ENCODE peak calls at places on chromosome 19, in four cellular contexts. D is body of pancreas; A is left lung; U is CD8-positive, alpha-beta T cell. L is an unnamed sample.

GRCh38 chr19:2044709-2045500 is 6.1 kb downstream of the MKNK2 start:
- DNase-seq in A (no peak), U (no peak), D (no peak), L (no peak)

GRCh38 chr19:21568816-21569496 is 63.6 kb downstream of the ZNF429 start:
- DNase-seq in U (peak), D (peak), A (peak), L (peak)

GRCh38 chr19:14471436-14472187 is 3.5 kb downstream of the PTGER1 start:
- DNase-seq in D (no peak), A (no peak), U (no peak), L (no peak)

GRCh38 chr19:49858591-49858985 is 7.6 kb downstream of the PTOV1 start:
- DNase-seq in D (no peak), U (no peak), A (peak), L (peak)

GRCh38 chr19:10419646-10420443 is 493 bp upstream of the PDE4A start:
- DNase-seq in D (no peak), A (no peak), U (no peak), L (no peak)

GRCh38 chr19:55406869-55407624 is 541 bp downstream of the UBE2S start:
- DNase-seq in A (peak), D (no peak), U (no peak), L (no peak)

GRCh38 chr19:9362905-9363304 is at the start of gene ZNF177:
- DNase-seq in D (no peak), A (no peak), U (no peak), L (peak)

GRCh38 chr19:46798713-46799112 is 10.3 kb upstream of the SLC1A5 start:
- DNase-seq in U (no peak), A (no peak), D (no peak), L (no peak)

GRCh38 chr19:46718157-46718933 is 1.4 kb upstream of the PRKD2 start:
- DNase-seq in D (no peak), A (no peak), U (peak), L (no peak)

GRCh38 chr19:51274037-51274370 is 23.1 kb downstream of the SIGLECL1 start:
- DNase-seq in U (no peak), D (no peak), A (no peak), L (no peak)

GRCh38 chr19:616276-616675 is 17.1 kb downstream of the POLRMT start:
- DNase-seq in A (no peak), D (no peak), U (no peak), L (no peak)

GRCh38 chr19:52269338-52270261 is at the start of gene ZNF766:
- DNase-seq in U (peak), D (peak), A (peak), L (peak)

GRCh38 chr19:35555301-35556005 is 8.0 kb downstream of the ATP4A start:
- DNase-seq in U (no peak), D (no peak), A (no peak), L (no peak)

GRCh38 chr19:14476663-14477401 is 1.7 kb upstream of the PTGER1 start:
- DNase-seq in D (no peak), U (no peak), A (no peak), L (no peak)

GRCh38 chr19:55621673-55622231 is 2.6 kb downstream of the ZNF784 start:
- DNase-seq in D (no peak), A (no peak), U (no peak), L (no peak)

GRCh38 chr19:54817670-54818536 is 1.6 kb downstream of the KIR3DL1 start:
- DNase-seq in U (no peak), D (no peak), A (no peak), L (no peak)

GRCh38 chr19:55720214-55720746 is 17.9 kb downstream of the NLRP9 start:
- DNase-seq in A (no peak), U (no peak), D (no peak), L (no peak)

GRCh38 chr19:343941-344624 is 513 bp downstream of the MIER2 start:
- DNase-seq in U (peak), D (peak), A (no peak), L (no peak)

GRCh38 chr19:51491586-51491985 is 10.0 kb downstream of the SIGLEC12 start:
- DNase-seq in A (no peak), U (peak), D (no peak), L (no peak)

GRCh38 chr19:8456064-8456463 is 11.3 kb downstream of the HNRNPM start:
- DNase-seq in D (no peak), U (no peak), A (no peak), L (no peak)

GRCh38 chr19:45911291-45911690 is 3.3 kb downstream of the NANOS2 start:
- DNase-seq in A (no peak), U (no peak), D (no peak), L (no peak)

GRCh38 chr19:35718345-35719041 is 690 bp downstream of the KMT2B start:
- DNase-seq in U (peak), D (peak), A (peak), L (no peak)

GRCh38 chr19:43726736-43727592 is 11.1 kb downstream of the IRGC start:
- DNase-seq in A (no peak), D (no peak), U (no peak), L (no peak)

GRCh38 chr19:47176627-47177090 is 46.0 kb downstream of the SAE1 start:
- DNase-seq in D (no peak), A (no peak), U (peak), L (no peak)

GRCh38 chr19:3509566-3509989 is 3.5 kb downstream of the FZR1 start:
- DNase-seq in A (no peak), U (no peak), D (no peak), L (peak)

GRCh38 chr19:3403489-3404323 is 37.3 kb downstream of the NFIC start:
- DNase-seq in U (no peak), D (peak), A (peak), L (peak)

GRCh38 chr19:10219678-10220077 is 11.5 kb downstream of the S1PR2 start:
- DNase-seq in A (no peak), U (no peak), D (no peak), L (no peak)

DNA sequence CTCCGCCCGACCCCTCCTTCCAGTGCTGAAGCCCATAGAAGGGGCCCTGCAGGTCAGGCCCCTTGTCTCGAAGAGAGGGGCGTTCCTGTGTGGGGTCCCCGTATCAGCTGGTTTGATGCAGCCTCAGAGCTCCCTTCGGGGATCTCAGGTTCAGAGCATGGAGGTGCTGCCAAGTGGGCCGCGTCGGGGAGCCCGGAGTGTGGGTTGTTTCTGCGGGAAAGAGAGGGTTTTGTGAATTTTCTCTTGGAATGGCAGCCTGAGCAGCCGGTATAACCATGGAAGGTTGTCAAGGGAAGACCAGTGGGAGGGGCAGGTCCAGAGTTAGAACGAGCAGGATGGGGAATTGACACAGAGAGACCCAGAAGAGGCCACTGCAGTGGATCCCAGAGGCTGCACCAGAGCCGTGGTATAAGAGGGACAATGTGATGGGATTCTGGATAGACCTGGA is 407 bp downstream of the TRAPPC2B start:
- DNase-seq in U (no peak), A (no peak), D (no peak), L (no peak)
- H3K27ac ChIP-seq in U (peak), A (peak), D (peak), L (peak)

DNA sequence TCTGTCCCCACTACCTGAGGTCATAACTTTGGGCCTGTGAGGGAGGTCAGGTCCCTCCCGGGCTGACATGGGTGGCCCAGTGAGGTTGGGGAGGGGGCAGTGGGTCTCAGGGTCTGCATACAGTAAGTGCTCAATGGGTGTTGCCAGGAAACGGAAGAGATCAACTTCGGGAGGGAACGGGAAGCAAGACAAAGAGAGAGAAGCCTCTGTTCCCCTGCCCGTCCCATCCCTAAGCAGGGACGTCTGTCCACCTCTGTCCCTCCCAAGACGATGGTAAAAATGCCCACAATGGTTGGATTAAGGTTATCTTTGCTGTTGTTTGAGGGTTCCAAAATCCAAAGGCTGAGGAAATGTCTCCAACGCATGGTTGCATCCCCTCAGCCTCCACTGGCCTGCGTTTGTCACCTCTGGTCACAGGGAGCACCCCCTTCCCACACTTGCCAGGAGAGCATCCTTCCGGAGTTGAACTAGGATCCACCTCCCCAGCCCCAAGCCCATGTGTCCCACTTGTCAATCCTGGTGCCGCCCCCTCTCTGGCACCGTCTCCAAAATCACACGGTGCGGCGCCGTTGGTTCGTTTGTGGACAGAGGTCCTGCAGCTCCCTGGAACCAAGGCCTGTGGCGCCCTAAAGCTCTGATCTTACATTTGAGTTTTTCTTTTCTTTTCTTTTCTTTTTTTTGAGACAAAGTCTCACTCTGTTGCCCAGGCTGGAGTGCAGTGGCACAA is 774 bp upstream of the HOMER3 start:
- DNase-seq in A (no peak), U (no peak), D (no peak), L (no peak)
- H3K4me3 ChIP-seq in A (no peak), U (no peak), D (no peak), L (peak)

DNA sequence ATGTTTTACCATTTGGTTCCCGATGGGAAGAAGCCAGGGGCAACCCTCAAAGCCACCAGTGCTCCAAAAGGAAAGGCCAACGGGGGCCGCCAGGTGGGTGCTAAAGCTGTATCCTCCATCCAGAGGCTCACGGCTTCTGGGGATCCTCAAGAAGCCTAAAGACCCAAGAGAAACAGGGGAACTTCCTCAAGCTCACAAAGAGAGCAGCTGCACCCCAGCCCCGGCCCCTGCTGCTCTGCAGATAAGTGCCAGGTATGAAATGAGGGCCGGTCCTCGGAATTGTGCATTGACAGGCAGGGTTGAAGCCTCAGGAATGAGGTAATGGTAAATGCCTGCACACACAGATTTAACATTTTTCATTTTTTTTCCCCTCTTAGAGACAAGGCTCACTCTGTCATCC is 8.0 kb upstream of the POP4 start:
- DNase-seq in A (no peak), U (no peak), D (no peak), L (no peak)
- H3K27ac ChIP-seq in A (no peak), U (no peak), D (no peak), L (no peak)

GRCh38 chr19:7101498-7102253 is 32.2 kb downstream of the ZNF557 start:
- DNase-seq in A (no peak), U (no peak), D (no peak), L (no peak)

GRCh38 chr19:7099597-7099921 is 30.1 kb downstream of the ZNF557 start:
- DNase-seq in D (no peak), A (no peak), U (no peak), L (no peak)

GRCh38 chr19:7098701-7099596 is 29.4 kb downstream of the ZNF557 start:
- DNase-seq in U (peak), D (peak), A (peak), L (peak)

GRCh38 chr19:7098096-7098495 is 28.6 kb downstream of the ZNF557 start:
- DNase-seq in A (no peak), D (no peak), U (no peak), L (no peak)
- H3K4me3 ChIP-seq in A (no peak), D (no peak), U (no peak), L (peak)

GRCh38 chr19:38656171-38656981 is 8.9 kb downstream of the ACTN4 start:
- DNase-seq in D (no peak), A (no peak), U (peak), L (no peak)
- H3K27ac ChIP-seq in D (peak), A (peak), U (no peak), L (peak)

GRCh38 chr19:30593358-30593757 is 221.2 kb downstream of the ZNF536 start:
- DNase-seq in A (no peak), U (no peak), D (no peak), L (no peak)
- H3K4me3 ChIP-seq in A (no peak), U (no peak), D (no peak), L (no peak)

DNA sequence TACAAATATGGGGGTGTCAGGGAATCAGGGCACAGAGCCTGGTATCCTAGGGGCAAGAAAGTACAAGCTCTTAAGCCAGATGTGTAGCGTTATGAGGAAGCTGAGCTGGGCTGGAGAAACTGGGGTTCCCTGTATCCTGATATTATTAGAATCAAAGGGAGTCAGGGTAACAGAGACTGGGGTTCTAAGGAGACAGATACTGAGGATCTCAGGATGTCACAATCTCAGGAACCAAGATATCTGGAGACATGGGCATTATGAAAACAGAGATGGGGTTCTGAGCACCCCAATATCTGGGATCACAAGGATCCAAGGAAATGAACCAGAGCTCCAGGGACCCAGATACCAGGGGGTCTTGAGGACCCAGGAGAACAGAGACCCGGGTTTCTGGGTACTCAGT is 810 bp downstream of the BCL3 start:
- DNase-seq in D (no peak), U (no peak), A (no peak), L (no peak)
- H3K27ac ChIP-seq in D (peak), U (peak), A (peak), L (no peak)

GRCh38 chr19:5292843-5293606 is 47.6 kb downstream of the PTPRS start:
- DNase-seq in U (peak), D (peak), A (peak), L (peak)

GRCh38 chr19:5290336-5291262 is 50.0 kb downstream of the PTPRS start:
- DNase-seq in U (no peak), D (no peak), A (no peak), L (peak)

GRCh38 chr19:5292453-5292842 is 48.2 kb downstream of the PTPRS start:
- DNase-seq in U (peak), D (no peak), A (no peak), L (no peak)

GRCh38 chr19:5293607-5294089 is 47.0 kb downstream of the PTPRS start:
- DNase-seq in D (no peak), A (no peak), U (no peak), L (peak)

DNA sequence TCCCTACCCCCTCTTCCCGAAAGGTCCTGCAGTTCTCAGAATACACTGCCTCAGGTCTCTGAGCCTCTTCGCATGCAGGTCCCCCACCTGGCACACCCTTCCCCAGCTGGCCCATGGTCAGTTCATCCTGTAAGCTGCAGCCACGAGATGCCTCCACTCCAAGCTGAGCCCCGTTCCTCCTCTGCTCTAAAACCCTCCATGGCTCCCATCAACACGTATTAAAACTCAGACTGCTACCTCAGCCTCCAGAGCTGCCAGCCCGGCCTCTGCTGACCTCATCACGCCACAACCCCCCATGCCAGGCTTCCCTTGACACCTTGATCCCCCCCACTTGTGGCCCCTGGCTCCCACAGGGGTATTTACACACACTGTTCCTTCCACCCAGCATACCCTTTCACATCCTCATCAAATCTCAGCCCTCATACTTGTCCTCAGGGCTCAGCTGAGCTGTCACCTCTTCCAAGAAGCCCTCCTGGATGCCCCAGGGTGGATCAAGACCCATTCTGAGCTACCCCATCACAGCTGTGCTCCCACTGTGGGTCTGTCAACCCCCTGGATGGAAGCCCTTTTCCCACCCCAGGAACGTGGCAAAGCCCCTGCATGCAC is 48.9 kb downstream of the PTPRS start:
- DNase-seq in D (no peak), U (no peak), A (no peak), L (no peak)
- H3K4me3 ChIP-seq in D (no peak), U (no peak), A (peak), L (peak)

GRCh38 chr19:57682226-57682766 is 519 bp downstream of the ZNF551 start:
- DNase-seq in U (no peak), D (no peak), A (no peak), L (no peak)
- H3K27ac ChIP-seq in U (peak), D (peak), A (peak), L (no peak)

DNA sequence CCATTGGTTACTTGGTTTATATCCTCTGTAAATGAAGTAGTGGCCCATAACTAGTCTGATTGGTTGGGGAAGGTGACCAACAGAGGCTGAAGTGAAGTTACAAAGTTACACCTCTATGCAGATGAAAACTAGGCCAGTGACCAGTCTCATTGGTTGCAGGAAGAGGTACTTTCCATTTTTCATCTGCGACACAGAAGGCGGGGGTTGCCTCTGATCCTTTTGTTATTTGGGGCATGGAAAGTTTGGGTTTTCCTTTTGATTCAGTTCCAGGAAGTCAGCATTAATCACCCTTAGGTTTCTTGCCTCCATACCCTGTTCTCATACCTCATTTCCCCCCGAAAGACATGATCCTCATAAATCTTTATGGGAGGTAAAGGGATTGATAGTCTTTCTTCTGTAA is 20.2 kb downstream of the ZNF544 start:
- DNase-seq in A (no peak), D (no peak), U (no peak), L (no peak)
- H3K4me3 ChIP-seq in A (no peak), D (no peak), U (no peak), L (no peak)

L was measured in dorsolateral prefrontal cortex.